ENCODE peak calls at places on chromosomes 4 and X, in eight cellular contexts. W is stimulated activated CD4-positive, alpha-beta T cell treated with anti-CD3 and anti-CD28 coated beads, Interleukin-4, amount 100 ng/mL, for 1 hour; Q is NCI-H774; P is CD8-positive, alpha-beta memory T cell; D is nephron progenitor cell; U is CD4-positive, CD25-positive, alpha-beta regulatory T cell; E is HCEC 1CT; Y is non-pigmented ciliary epithelial cell. X is an unnamed sample.

GRCh38 chr4:78923459-78924312 is 15.6 kb downstream of the PAQR3 start:
- DNase-seq in W (no peak), Q (no peak), P (no peak), D (no peak), U (no peak), E (no peak), Y (no peak), X (no peak)

GRCh38 chrX:120299928-120300327 is 11.3 kb downstream of the TMEM255A start:
- DNase-seq in W (no peak), Q (no peak), P (no peak), D (no peak), U (no peak), E (no peak), Y (no peak), X (no peak)

GRCh38 chr4:39029752-39030694 is 2.2 kb downstream of the TMEM156 start:
- DNase-seq in W (no peak), Q (no peak), P (peak; percentile 22), D (no peak), U (peak; percentile 59), E (no peak), Y (no peak), X (no peak)

GRCh38 chr4:177450421-177451107 is 8.3 kb upstream of the AGA start:
- DNase-seq in W (no peak), Q (no peak), P (no peak), D (no peak), U (no peak), E (peak; percentile 3), Y (no peak), X (no peak)

GRCh38 chrX:44580466-44580865 is 37.8 kb upstream of the FUNDC1 start:
- DNase-seq in W (no peak), Q (no peak), P (no peak), D (no peak), U (no peak), E (peak; percentile 78), Y (peak; percentile 27), X (no peak)

GRCh38 chr4:139628184-139629012 is 37.2 kb upstream of the MGST2 start:
- DNase-seq in W (no peak), Q (no peak), P (no peak), D (peak; percentile 20), U (no peak), E (no peak), Y (no peak), X (no peak)

GRCh38 chrX:8647176-8647575 is 84.8 kb downstream of the ANOS1 start:
- DNase-seq in W (no peak), Q (no peak), P (no peak), D (no peak), U (no peak), E (no peak), Y (no peak), X (no peak)

GRCh38 chr4:113701156-113701555 is 60.4 kb downstream of the CAMK2D start:
- DNase-seq in W (no peak), Q (no peak), P (no peak), D (no peak), U (no peak), E (no peak), Y (no peak), X (no peak)

GRCh38 chr4:122873752-122874151 is 47.1 kb downstream of the FGF2 start:
- DNase-seq in W (no peak), Q (no peak), P (no peak), D (no peak), U (no peak), E (peak; percentile 83), Y (peak; percentile 44), X (no peak)

GRCh38 chr4:26257850-26258249 is 63.0 kb upstream of the RBPJ start:
- DNase-seq in W (no peak), Q (no peak), P (no peak), D (no peak), U (no peak), E (no peak), Y (no peak), X (no peak)

GRCh38 chr4:91621446-91621845 is 682.3 kb upstream of the GRID2 start:
- DNase-seq in W (no peak), Q (no peak), P (no peak), D (no peak), U (no peak), E (no peak), Y (no peak), X (no peak)

GRCh38 chr4:166014411-166014810 is 141.4 kb downstream of the TLL1 start:
- DNase-seq in W (no peak), Q (no peak), P (no peak), D (no peak), U (no peak), E (peak; percentile 5), Y (no peak), X (no peak)

GRCh38 chr4:133402616-133403015 is 253.5 kb downstream of the PCDH10 start:
- DNase-seq in W (no peak), Q (no peak), P (no peak), D (no peak), U (no peak), E (peak; percentile 27), Y (peak; percentile 27), X (no peak)

GRCh38 chr4:1512738-1513660 is 106.8 kb upstream of the NKX1-1 start:
- DNase-seq in W (peak; percentile 63), Q (no peak), P (peak; percentile 31), D (peak; percentile 82), U (peak; percentile 57), E (no peak), Y (no peak), X (no peak)

GRCh38 chrX:15376956-15377355 is 7.3 kb downstream of the VEGFD start:
- DNase-seq in W (no peak), Q (no peak), P (no peak), D (no peak), U (no peak), E (no peak), Y (no peak), X (no peak)

GRCh38 chr4:57425610-57426009 is 315.4 kb upstream of the IGFBP7 start:
- DNase-seq in W (no peak), Q (no peak), P (no peak), D (no peak), U (no peak), E (no peak), Y (no peak), X (no peak)

GRCh38 chrX:826026-826425 is 195.4 kb downstream of the SHOX start:
- DNase-seq in W (no peak), Q (no peak), P (no peak), D (no peak), U (no peak), E (no peak), Y (no peak), X (no peak)

GRCh38 chrX:115616943-115617563 is 56.1 kb downstream of the PLS3 start:
- DNase-seq in W (no peak), Q (no peak), P (no peak), D (no peak), U (peak; percentile 4), E (peak; percentile 77), Y (no peak), X (no peak)

GRCh38 chr4:6122496-6122895 is 77.9 kb downstream of the JAKMIP1 start:
- DNase-seq in W (no peak), Q (no peak), P (no peak), D (no peak), U (no peak), E (no peak), Y (no peak), X (no peak)

GRCh38 chrX:49610718-49611310 is 12.0 kb downstream of the GAGE1 start:
- DNase-seq in W (no peak), Q (no peak), P (no peak), D (no peak), U (no peak), E (no peak), Y (no peak), X (no peak)

GRCh38 chr4:75141162-75141561 is 208.2 kb downstream of the PARM1 start:
- DNase-seq in W (no peak), Q (no peak), P (no peak), D (no peak), U (no peak), E (no peak), Y (no peak), X (no peak)

GRCh38 chrX:103453655-103454054 is 65.6 kb downstream of the RAB40A start:
- DNase-seq in W (no peak), Q (peak; percentile 0), P (no peak), D (no peak), U (no peak), E (peak; percentile 95), Y (peak; percentile 75), X (no peak)

GRCh38 chrX:153873282-153874090 is 12.5 kb downstream of the L1CAM start:
- DNase-seq in W (no peak), Q (no peak), P (no peak), D (no peak), U (no peak), E (no peak), Y (no peak), X (peak; percentile 94)

GRCh38 chrX:97234471-97235097 is 350.9 kb downstream of the RPA4 start:
- DNase-seq in W (no peak), Q (no peak), P (no peak), D (no peak), U (no peak), E (no peak), Y (no peak), X (no peak)

GRCh38 chr4:1402516-1403101 is 3.6 kb downstream of the NKX1-1 start:
- DNase-seq in W (no peak), Q (no peak), P (no peak), D (no peak), U (no peak), E (no peak), Y (no peak), X (no peak)

GRCh38 chrX:110042521-110042920 is 39.6 kb downstream of the TMEM164 start:
- DNase-seq in W (no peak), Q (no peak), P (no peak), D (no peak), U (no peak), E (peak; percentile 49), Y (peak; percentile 17), X (no peak)

GRCh38 chrX:102846544-102847236 is 90.4 kb upstream of the RAB40AL start:
- DNase-seq in W (no peak), Q (no peak), P (no peak), D (no peak), U (no peak), E (peak; percentile 70), Y (no peak), X (no peak)

GRCh38 chr4:52840531-52841350 is 21.4 kb upstream of the RASL11B start:
- DNase-seq in W (no peak), Q (no peak), P (no peak), D (no peak), U (no peak), E (no peak), Y (no peak), X (no peak)

GRCh38 chr4:87419578-87420249 is 2.7 kb upstream of the NUDT9 start:
- DNase-seq in W (no peak), Q (no peak), P (no peak), D (no peak), U (no peak), E (no peak), Y (no peak), X (no peak)

GRCh38 chrX:95071621-95072020 is 1397.6 kb downstream of the FAM133A start:
- DNase-seq in W (no peak), Q (no peak), P (no peak), D (no peak), U (no peak), E (no peak), Y (no peak), X (no peak)

GRCh38 chr4:120052840-120053239 is 13.8 kb downstream of the MAD2L1 start:
- DNase-seq in W (no peak), Q (no peak), P (no peak), D (no peak), U (no peak), E (peak; percentile 90), Y (peak; percentile 95), X (no peak)